ENCODE peak calls at places on chromosomes 6 and 20, in ten cellular contexts. One of them, this sample, is unnamed.

GRCh38 chr20:21437248-21437647 is 39.9 kb upstream of the NKX2-4 start:
- DNase-seq in fibroblast of mammary gland: no peak
- DNase-seq in CD4-positive, alpha-beta T cell: no peak
- DNase-seq in suprapubic skin: no peak
- DNase-seq in activated CD8-positive, alpha-beta T cell treated with anti-CD3 and anti-CD28 coated beads for 36 hours: no peak
- DNase-seq in lung: no peak
- DNase-seq in choroid plexus epithelial cell: no peak
- DNase-seq in Peyer's patch: no peak
- DNase-seq in K562: no peak
- DNase-seq in AG04449: no peak
- DNase-seq in this sample: no peak

GRCh38 chr6:106063448-106063850 is 22.7 kb upstream of the PRDM1 start:
- DNase-seq in fibroblast of mammary gland: peak
- DNase-seq in CD4-positive, alpha-beta T cell: no peak
- DNase-seq in suprapubic skin: no peak
- DNase-seq in activated CD8-positive, alpha-beta T cell treated with anti-CD3 and anti-CD28 coated beads for 36 hours: no peak
- DNase-seq in lung: no peak
- DNase-seq in choroid plexus epithelial cell: peak
- DNase-seq in Peyer's patch: no peak
- DNase-seq in K562: no peak
- DNase-seq in AG04449: no peak
- DNase-seq in this sample: no peak

GRCh38 chr20:61253264-61253639 is 1.2 kb downstream of the CDH4 start:
- DNase-seq in fibroblast of mammary gland: peak
- DNase-seq in CD4-positive, alpha-beta T cell: no peak
- DNase-seq in suprapubic skin: no peak
- DNase-seq in activated CD8-positive, alpha-beta T cell treated with anti-CD3 and anti-CD28 coated beads for 36 hours: no peak
- DNase-seq in lung: no peak
- DNase-seq in choroid plexus epithelial cell: peak
- DNase-seq in Peyer's patch: no peak
- DNase-seq in K562: no peak
- DNase-seq in AG04449: no peak
- DNase-seq in this sample: no peak

GRCh38 chr6:82086944-82087343 is 160.6 kb downstream of the IBTK start:
- DNase-seq in fibroblast of mammary gland: no peak
- DNase-seq in CD4-positive, alpha-beta T cell: no peak
- DNase-seq in suprapubic skin: no peak
- DNase-seq in activated CD8-positive, alpha-beta T cell treated with anti-CD3 and anti-CD28 coated beads for 36 hours: no peak
- DNase-seq in lung: no peak
- DNase-seq in choroid plexus epithelial cell: no peak
- DNase-seq in Peyer's patch: no peak
- DNase-seq in K562: no peak
- DNase-seq in AG04449: no peak
- DNase-seq in this sample: no peak

GRCh38 chr6:158028876-158029275 is 47.2 kb downstream of the SYNJ2 start:
- DNase-seq in fibroblast of mammary gland: no peak
- DNase-seq in CD4-positive, alpha-beta T cell: no peak
- DNase-seq in suprapubic skin: peak
- DNase-seq in activated CD8-positive, alpha-beta T cell treated with anti-CD3 and anti-CD28 coated beads for 36 hours: no peak
- DNase-seq in lung: no peak
- DNase-seq in choroid plexus epithelial cell: no peak
- DNase-seq in Peyer's patch: no peak
- DNase-seq in K562: no peak
- DNase-seq in AG04449: no peak
- DNase-seq in this sample: no peak

GRCh38 chr6:31948306-31948705 is 2.4 kb downstream of the CFB start:
- DNase-seq in fibroblast of mammary gland: no peak
- DNase-seq in CD4-positive, alpha-beta T cell: no peak
- DNase-seq in suprapubic skin: no peak
- DNase-seq in activated CD8-positive, alpha-beta T cell treated with anti-CD3 and anti-CD28 coated beads for 36 hours: no peak
- DNase-seq in lung: no peak
- DNase-seq in choroid plexus epithelial cell: no peak
- DNase-seq in Peyer's patch: no peak
- DNase-seq in K562: no peak
- DNase-seq in AG04449: no peak
- DNase-seq in this sample: no peak

GRCh38 chr6:142235247-142235646 is 66.6 kb upstream of the ADGRG6 start:
- DNase-seq in fibroblast of mammary gland: no peak
- DNase-seq in CD4-positive, alpha-beta T cell: no peak
- DNase-seq in suprapubic skin: no peak
- DNase-seq in activated CD8-positive, alpha-beta T cell treated with anti-CD3 and anti-CD28 coated beads for 36 hours: no peak
- DNase-seq in lung: no peak
- DNase-seq in choroid plexus epithelial cell: no peak
- DNase-seq in Peyer's patch: no peak
- DNase-seq in K562: no peak
- DNase-seq in AG04449: no peak
- DNase-seq in this sample: no peak

GRCh38 chr6:3841711-3842565 is 7.2 kb upstream of the FAM50B start:
- DNase-seq in fibroblast of mammary gland: peak
- DNase-seq in CD4-positive, alpha-beta T cell: no peak
- DNase-seq in suprapubic skin: no peak
- DNase-seq in activated CD8-positive, alpha-beta T cell treated with anti-CD3 and anti-CD28 coated beads for 36 hours: no peak
- DNase-seq in lung: no peak
- DNase-seq in choroid plexus epithelial cell: peak
- DNase-seq in Peyer's patch: no peak
- DNase-seq in K562: no peak
- DNase-seq in AG04449: peak
- DNase-seq in this sample: no peak

GRCh38 chr6:152750694-152751093 is at the start of gene VIP:
- DNase-seq in fibroblast of mammary gland: peak
- DNase-seq in CD4-positive, alpha-beta T cell: no peak
- DNase-seq in suprapubic skin: no peak
- DNase-seq in activated CD8-positive, alpha-beta T cell treated with anti-CD3 and anti-CD28 coated beads for 36 hours: no peak
- DNase-seq in lung: no peak
- DNase-seq in choroid plexus epithelial cell: peak
- DNase-seq in Peyer's patch: no peak
- DNase-seq in K562: peak
- DNase-seq in AG04449: no peak
- DNase-seq in this sample: no peak

GRCh38 chr6:73656501-73657145 is 2.8 kb upstream of the SLC17A5 start:
- DNase-seq in fibroblast of mammary gland: no peak
- DNase-seq in CD4-positive, alpha-beta T cell: no peak
- DNase-seq in suprapubic skin: no peak
- DNase-seq in activated CD8-positive, alpha-beta T cell treated with anti-CD3 and anti-CD28 coated beads for 36 hours: no peak
- DNase-seq in lung: no peak
- DNase-seq in choroid plexus epithelial cell: no peak
- DNase-seq in Peyer's patch: no peak
- DNase-seq in K562: no peak
- DNase-seq in AG04449: no peak
- DNase-seq in this sample: no peak

GRCh38 chr6:136964368-136964767 is 42.3 kb downstream of the SLC35D3 start:
- DNase-seq in fibroblast of mammary gland: no peak
- DNase-seq in CD4-positive, alpha-beta T cell: no peak
- DNase-seq in suprapubic skin: no peak
- DNase-seq in activated CD8-positive, alpha-beta T cell treated with anti-CD3 and anti-CD28 coated beads for 36 hours: no peak
- DNase-seq in lung: no peak
- DNase-seq in choroid plexus epithelial cell: no peak
- DNase-seq in Peyer's patch: peak
- DNase-seq in K562: no peak
- DNase-seq in AG04449: no peak
- DNase-seq in this sample: no peak

GRCh38 chr20:19492937-19493336 is 265.1 kb upstream of the RIN2 start:
- DNase-seq in fibroblast of mammary gland: no peak
- DNase-seq in CD4-positive, alpha-beta T cell: no peak
- DNase-seq in suprapubic skin: no peak
- DNase-seq in activated CD8-positive, alpha-beta T cell treated with anti-CD3 and anti-CD28 coated beads for 36 hours: no peak
- DNase-seq in lung: no peak
- DNase-seq in choroid plexus epithelial cell: no peak
- DNase-seq in Peyer's patch: no peak
- DNase-seq in K562: no peak
- DNase-seq in AG04449: no peak
- DNase-seq in this sample: no peak

GRCh38 chr6:46412662-46413061 is 78.6 kb downstream of the RCAN2 start:
- DNase-seq in fibroblast of mammary gland: no peak
- DNase-seq in CD4-positive, alpha-beta T cell: no peak
- DNase-seq in suprapubic skin: no peak
- DNase-seq in activated CD8-positive, alpha-beta T cell treated with anti-CD3 and anti-CD28 coated beads for 36 hours: no peak
- DNase-seq in lung: no peak
- DNase-seq in choroid plexus epithelial cell: no peak
- DNase-seq in Peyer's patch: no peak
- DNase-seq in K562: no peak
- DNase-seq in AG04449: no peak
- DNase-seq in this sample: no peak
- TF ChIP-seq CTCF in fibroblast of mammary gland: no peak
- TF ChIP-seq CTCF in CD4-positive, alpha-beta T cell: no peak
- TF ChIP-seq CTCF in suprapubic skin: no peak
- TF ChIP-seq CTCF in activated CD8-positive, alpha-beta T cell treated with anti-CD3 and anti-CD28 coated beads for 36 hours: no peak
- TF ChIP-seq CTCF in lung: no peak
- TF ChIP-seq CTCF in choroid plexus epithelial cell: no peak
- TF ChIP-seq CTCF in Peyer's patch: no peak
- TF ChIP-seq CTCF in K562: peak
- TF ChIP-seq CTCF in AG04449: no peak
- TF ChIP-seq CTCF in this sample: no peak

DNA sequence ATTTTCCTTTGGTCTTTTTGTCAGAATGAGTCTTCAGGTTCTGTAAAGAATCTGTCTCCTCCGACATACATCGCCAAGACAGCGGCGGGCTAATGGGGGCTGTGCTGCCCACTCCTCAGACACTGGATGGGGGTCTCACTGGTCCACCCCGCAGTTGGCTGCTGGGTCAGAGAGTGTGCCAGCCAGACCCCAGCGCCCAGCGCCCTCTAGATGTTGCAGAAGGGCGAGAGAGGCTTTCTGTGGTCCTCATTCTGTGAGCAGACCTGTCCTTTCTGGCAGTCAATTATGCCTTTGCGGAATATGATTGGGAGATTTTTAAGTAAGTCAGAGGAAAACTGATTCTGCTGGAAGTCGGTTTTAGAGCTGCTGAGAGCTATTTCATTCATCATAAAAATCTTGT is 7.8 kb upstream of the CCR6 start:
- DNase-seq in fibroblast of mammary gland: no peak
- DNase-seq in CD4-positive, alpha-beta T cell: no peak
- DNase-seq in suprapubic skin: no peak
- DNase-seq in activated CD8-positive, alpha-beta T cell treated with anti-CD3 and anti-CD28 coated beads for 36 hours: no peak
- DNase-seq in lung: no peak
- DNase-seq in choroid plexus epithelial cell: no peak
- DNase-seq in Peyer's patch: peak
- DNase-seq in K562: no peak
- DNase-seq in AG04449: no peak
- DNase-seq in this sample: no peak
- TF ChIP-seq CTCF in fibroblast of mammary gland: no peak
- TF ChIP-seq CTCF in CD4-positive, alpha-beta T cell: no peak
- TF ChIP-seq CTCF in suprapubic skin: no peak
- TF ChIP-seq CTCF in activated CD8-positive, alpha-beta T cell treated with anti-CD3 and anti-CD28 coated beads for 36 hours: no peak
- TF ChIP-seq CTCF in lung: no peak
- TF ChIP-seq CTCF in choroid plexus epithelial cell: no peak
- TF ChIP-seq CTCF in Peyer's patch: no peak
- TF ChIP-seq CTCF in K562: no peak
- TF ChIP-seq CTCF in AG04449: no peak
- TF ChIP-seq CTCF in this sample: no peak

GRCh38 chr6:21597243-21597682 is 3.7 kb downstream of the SOX4 start:
- DNase-seq in fibroblast of mammary gland: no peak
- DNase-seq in CD4-positive, alpha-beta T cell: no peak
- DNase-seq in suprapubic skin: no peak
- DNase-seq in activated CD8-positive, alpha-beta T cell treated with anti-CD3 and anti-CD28 coated beads for 36 hours: no peak
- DNase-seq in lung: no peak
- DNase-seq in choroid plexus epithelial cell: no peak
- DNase-seq in Peyer's patch: no peak
- DNase-seq in K562: no peak
- DNase-seq in AG04449: no peak
- DNase-seq in this sample: no peak
- TF ChIP-seq CTCF in fibroblast of mammary gland: no peak
- TF ChIP-seq CTCF in CD4-positive, alpha-beta T cell: no peak
- TF ChIP-seq CTCF in suprapubic skin: no peak
- TF ChIP-seq CTCF in activated CD8-positive, alpha-beta T cell treated with anti-CD3 and anti-CD28 coated beads for 36 hours: no peak
- TF ChIP-seq CTCF in lung: no peak
- TF ChIP-seq CTCF in choroid plexus epithelial cell: no peak
- TF ChIP-seq CTCF in Peyer's patch: no peak
- TF ChIP-seq CTCF in K562: no peak
- TF ChIP-seq CTCF in AG04449: no peak
- TF ChIP-seq CTCF in this sample: no peak

GRCh38 chr6:111087106-111087835 is at the start of gene SLC16A10:
- DNase-seq in fibroblast of mammary gland: no peak
- DNase-seq in CD4-positive, alpha-beta T cell: peak
- DNase-seq in suprapubic skin: peak
- DNase-seq in activated CD8-positive, alpha-beta T cell treated with anti-CD3 and anti-CD28 coated beads for 36 hours: peak
- DNase-seq in lung: peak
- DNase-seq in choroid plexus epithelial cell: no peak
- DNase-seq in Peyer's patch: peak
- DNase-seq in K562: peak
- DNase-seq in AG04449: no peak
- DNase-seq in this sample: peak

GRCh38 chr6:111090766-111091165 is 3.5 kb downstream of the SLC16A10 start:
- DNase-seq in fibroblast of mammary gland: no peak
- DNase-seq in CD4-positive, alpha-beta T cell: no peak
- DNase-seq in suprapubic skin: no peak
- DNase-seq in activated CD8-positive, alpha-beta T cell treated with anti-CD3 and anti-CD28 coated beads for 36 hours: no peak
- DNase-seq in lung: no peak
- DNase-seq in choroid plexus epithelial cell: no peak
- DNase-seq in Peyer's patch: no peak
- DNase-seq in K562: no peak
- DNase-seq in AG04449: no peak
- DNase-seq in this sample: no peak

GRCh38 chr6:111088668-111089003 is 1.3 kb downstream of the SLC16A10 start:
- DNase-seq in fibroblast of mammary gland: no peak
- DNase-seq in CD4-positive, alpha-beta T cell: no peak
- DNase-seq in suprapubic skin: no peak
- DNase-seq in activated CD8-positive, alpha-beta T cell treated with anti-CD3 and anti-CD28 coated beads for 36 hours: peak
- DNase-seq in lung: no peak
- DNase-seq in choroid plexus epithelial cell: no peak
- DNase-seq in Peyer's patch: no peak
- DNase-seq in K562: no peak
- DNase-seq in AG04449: no peak
- DNase-seq in this sample: no peak

GRCh38 chr6:111086685-111087084 is 618 bp upstream of the SLC16A10 start:
- DNase-seq in fibroblast of mammary gland: no peak
- DNase-seq in CD4-positive, alpha-beta T cell: no peak
- DNase-seq in suprapubic skin: no peak
- DNase-seq in activated CD8-positive, alpha-beta T cell treated with anti-CD3 and anti-CD28 coated beads for 36 hours: no peak
- DNase-seq in lung: no peak
- DNase-seq in choroid plexus epithelial cell: no peak
- DNase-seq in Peyer's patch: no peak
- DNase-seq in K562: no peak
- DNase-seq in AG04449: no peak
- DNase-seq in this sample: no peak

DNA sequence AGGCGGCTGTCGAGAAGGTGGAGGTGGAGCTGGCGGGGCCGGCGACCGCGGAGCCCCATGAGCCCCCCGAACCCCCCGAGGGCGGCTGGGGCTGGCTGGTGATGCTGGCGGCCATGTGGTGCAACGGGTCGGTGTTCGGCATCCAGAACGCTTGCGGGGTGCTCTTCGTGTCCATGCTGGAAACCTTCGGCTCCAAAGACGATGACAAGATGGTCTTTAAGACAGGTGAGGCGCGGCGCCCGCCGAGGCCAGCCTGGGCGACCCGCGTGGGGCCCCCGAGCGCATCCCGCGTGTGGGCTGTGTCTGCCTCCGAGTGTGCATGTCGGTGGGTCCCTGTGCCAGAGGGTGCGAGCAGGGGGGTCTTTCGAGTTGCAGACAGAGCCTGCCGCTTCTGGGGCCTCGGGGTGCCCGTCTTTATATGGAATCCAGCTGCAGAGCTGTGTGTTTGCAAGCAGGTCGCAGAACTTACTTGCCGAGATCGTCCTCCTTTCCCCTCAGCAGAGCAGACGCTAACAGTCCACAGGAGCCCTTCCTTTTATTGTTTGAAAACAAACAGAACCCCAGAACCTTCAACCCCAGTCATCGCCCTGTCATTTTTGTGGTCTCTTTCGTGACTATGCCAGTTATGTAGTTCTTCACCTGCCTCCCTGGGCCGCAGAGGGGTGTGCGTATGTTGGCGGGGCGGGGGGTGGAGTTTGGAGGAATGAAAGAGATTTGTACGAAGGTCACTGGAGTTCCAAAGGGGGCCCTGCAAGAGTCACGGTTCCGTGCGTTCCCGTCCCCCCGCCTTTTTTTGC is 766 bp downstream of the SLC16A10 start:
- DNase-seq in fibroblast of mammary gland: no peak
- DNase-seq in CD4-positive, alpha-beta T cell: peak
- DNase-seq in suprapubic skin: peak
- DNase-seq in activated CD8-positive, alpha-beta T cell treated with anti-CD3 and anti-CD28 coated beads for 36 hours: peak
- DNase-seq in lung: peak
- DNase-seq in choroid plexus epithelial cell: peak
- DNase-seq in Peyer's patch: peak
- DNase-seq in K562: no peak
- DNase-seq in AG04449: no peak
- DNase-seq in this sample: no peak
- TF ChIP-seq CTCF in fibroblast of mammary gland: no peak
- TF ChIP-seq CTCF in CD4-positive, alpha-beta T cell: no peak
- TF ChIP-seq CTCF in suprapubic skin: no peak
- TF ChIP-seq CTCF in activated CD8-positive, alpha-beta T cell treated with anti-CD3 and anti-CD28 coated beads for 36 hours: no peak
- TF ChIP-seq CTCF in lung: no peak
- TF ChIP-seq CTCF in choroid plexus epithelial cell: no peak
- TF ChIP-seq CTCF in Peyer's patch: no peak
- TF ChIP-seq CTCF in K562: no peak
- TF ChIP-seq CTCF in AG04449: no peak
- TF ChIP-seq CTCF in this sample: no peak

This sample was measured in omental fat pad.